ENCODE peak calls at places on chromosomes 13 and 19, in five cellular contexts. C is fibroblast of lung, E is right atrium auricular region, S is H9, R is neural crest cell. J is an unnamed sample.
A peak's percentile ranks its signal among the peaks of the same experiment; 100 is the strongest.

GRCh38 chr13:63024458-63024857 is 1608.8 kb upstream of the PCDH20 start:
- DNase-seq in R (no peak), E (no peak), C (no peak), S (no peak), J (no peak)

GRCh38 chr19:17394891-17395415 is 957 bp upstream of the CCDC194 start:
- DNase-seq in S (peak; percentile 86), C (peak; percentile 52), R (peak; percentile 51), E (no peak), J (peak; percentile 93)

GRCh38 chr13:31274345-31274870 is 74.6 kb downstream of the B3GLCT start:
- DNase-seq in E (no peak), S (no peak), C (peak; percentile 84), R (peak; percentile 22), J (no peak)

GRCh38 chr19:36128392-36128736 is 11.5 kb upstream of the CAPNS1 start:
- DNase-seq in E (no peak), C (no peak), R (no peak), S (peak; percentile 57), J (no peak)

GRCh38 chr13:70310720-70311119 is 202.5 kb upstream of the KLHL1 start:
- DNase-seq in R (peak; percentile 24), E (no peak), S (no peak), C (peak; percentile 13), J (no peak)

GRCh38 chr13:72145383-72145782 is 278.4 kb upstream of the DACH1 start:
- DNase-seq in S (no peak), R (no peak), C (peak; percentile 78), E (no peak), J (no peak)

GRCh38 chr19:54444737-54445136 is 4.3 kb upstream of the LENG8 start:
- DNase-seq in S (no peak), E (no peak), R (no peak), C (no peak), J (no peak)

GRCh38 chr19:1173845-1174809 is at the start of gene SBNO2:
- DNase-seq in R (peak; percentile 98), C (peak; percentile 75), S (peak; percentile 91), E (peak; percentile 93), J (peak; percentile 97)

GRCh38 chr19:51325161-51325979 is 13.9 kb downstream of the IGLON5 start:
- DNase-seq in S (no peak), R (no peak), E (no peak), C (no peak), J (no peak)

GRCh38 chr19:35811317-35812219 is 1.1 kb downstream of the PRODH2 start:
- DNase-seq in S (no peak), R (no peak), E (no peak), C (no peak), J (no peak)

GRCh38 chr13:50390503-50391248 is 375.4 kb downstream of the KCNRG start:
- DNase-seq in C (no peak), S (no peak), E (no peak), R (no peak), J (no peak)

GRCh38 chr13:106376411-106377112 is 158.9 kb downstream of the EFNB2 start:
- DNase-seq in S (no peak), E (no peak), C (peak; percentile 98), R (no peak), J (no peak)

GRCh38 chr19:17405250-17406038 is at the start of gene BST2:
- DNase-seq in R (no peak), S (peak; percentile 64), C (peak; percentile 57), E (no peak), J (no peak)

GRCh38 chr13:94249512-94249911 is 230.0 kb downstream of the DCT start:
- DNase-seq in R (no peak), E (no peak), C (peak; percentile 94), S (no peak), J (no peak)

GRCh38 chr19:984165-984967 is at the start of gene WDR18:
- DNase-seq in R (peak; percentile 89), C (peak; percentile 80), S (peak; percentile 89), E (peak; percentile 93), J (peak; percentile 99)

GRCh38 chr13:48236528-48237353 is 3.7 kb downstream of the ITM2B start:
- DNase-seq in C (no peak), S (no peak), E (no peak), R (no peak), J (no peak)

GRCh38 chr19:31560021-31560770 is 211.0 kb upstream of the TSHZ3 start:
- DNase-seq in C (peak; percentile 91), S (no peak), E (no peak), R (no peak), J (no peak)

GRCh38 chr19:28523619-28524018 is 689.3 kb downstream of the UQCRFS1 start:
- DNase-seq in S (no peak), E (no peak), C (no peak), R (no peak), J (no peak)

GRCh38 chr19:54464624-54465266 is 1.2 kb upstream of the LENG9 start:
- DNase-seq in C (peak; percentile 87), S (peak; percentile 95), R (peak; percentile 85), E (peak; percentile 94), J (peak; percentile 81)

GRCh38 chr13:77660841-77661250 is 36.6 kb upstream of the SLAIN1 start:
- DNase-seq in E (no peak), R (no peak), C (no peak), S (no peak), J (no peak)

GRCh38 chr13:42328672-42329071 is 56.7 kb downstream of the AKAP11 start:
- DNase-seq in R (no peak), E (no peak), C (no peak), S (no peak), J (no peak)

GRCh38 chr13:99162543-99162942 is 38.1 kb upstream of the UBAC2 start:
- DNase-seq in S (no peak), R (no peak), E (no peak), C (no peak), J (no peak)

GRCh38 chr19:1219786-1220451 is 14.3 kb downstream of the STK11 start:
- DNase-seq in S (no peak), E (no peak), R (no peak), C (no peak), J (no peak)

GRCh38 chr19:13579388-13580060 is 73.2 kb upstream of the CACNA1A start:
- DNase-seq in R (no peak), S (no peak), C (peak; percentile 63), E (no peak), J (no peak)
- TF ChIP-seq CTCF in R (no peak), S (peak; percentile 57), C (no peak), E (no peak), J (no peak)

GRCh38 chr19:45152504-45153338 is 8.1 kb downstream of the NKPD1 start:
- DNase-seq in E (peak; percentile 61), R (no peak), S (peak; percentile 82), C (peak; percentile 54), J (no peak)

GRCh38 chr19:45153339-45154063 is 7.3 kb downstream of the NKPD1 start:
- DNase-seq in C (peak; percentile 51), R (peak; percentile 77), E (no peak), S (peak; percentile 72), J (no peak)

GRCh38 chr19:45156231-45156630 is 4.6 kb downstream of the NKPD1 start:
- DNase-seq in E (no peak), R (no peak), S (peak; percentile 71), C (no peak), J (no peak)

GRCh38 chr19:45151821-45152503 is 8.8 kb downstream of the NKPD1 start:
- DNase-seq in E (no peak), S (peak; percentile 58), R (no peak), C (no peak), J (no peak)

DNA sequence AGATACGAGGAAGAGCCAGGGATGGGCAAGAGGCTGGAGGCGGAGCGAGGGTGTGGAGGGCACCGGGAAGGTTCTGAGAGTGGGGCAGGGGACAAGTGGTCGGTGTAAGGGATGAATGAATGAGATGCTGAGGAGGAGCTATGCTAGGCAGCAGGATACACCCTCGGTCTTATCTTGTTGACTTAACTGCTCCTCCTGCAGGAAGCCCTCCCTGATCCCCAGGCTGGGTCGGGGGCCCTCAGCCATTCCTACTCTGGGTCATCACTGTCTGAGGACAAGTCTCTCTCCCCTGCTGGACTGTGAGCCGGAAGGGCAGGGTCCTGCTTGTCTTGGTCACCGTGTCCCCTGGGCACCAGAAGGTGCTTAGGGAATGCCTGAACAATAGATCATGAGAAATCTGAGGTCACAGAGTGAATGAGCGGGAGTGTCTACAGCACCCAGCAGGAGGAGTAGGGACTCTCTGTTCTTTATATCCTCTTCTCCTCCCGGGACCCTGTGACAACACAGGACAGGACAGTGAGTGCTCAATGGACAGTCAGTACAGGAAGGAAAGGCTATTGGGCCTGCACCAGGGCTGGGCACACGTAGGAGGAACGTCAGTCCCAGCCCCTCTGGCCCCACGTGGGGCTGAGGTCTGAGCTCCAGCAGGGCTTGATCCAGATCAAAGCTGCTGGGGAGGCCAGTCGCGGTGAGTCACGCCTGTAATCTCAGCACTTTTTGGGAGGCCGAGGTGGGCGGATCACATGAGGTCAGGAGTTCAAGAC is 6.5 kb downstream of the NKPD1 start:
- DNase-seq in C (peak; percentile 84), E (peak; percentile 67), R (no peak), S (no peak), J (no peak)
- TF ChIP-seq CTCF in C (no peak), E (no peak), R (no peak), S (peak; percentile 11), J (no peak)

GRCh38 chr19:12052571-12053169 is at the start of gene ZNF878:
- DNase-seq in R (peak; percentile 92), S (peak; percentile 98), C (peak; percentile 86), E (peak; percentile 91), J (peak; percentile 80)
- TF ChIP-seq CTCF in R (peak; percentile 37), S (peak; percentile 45), C (peak; percentile 15), E (peak; percentile 30), J (no peak)

GRCh38 chr19:18800636-18801035 is 9.5 kb upstream of the COMP start:
- DNase-seq in S (no peak), C (no peak), R (no peak), E (no peak), J (no peak)

GRCh38 chr19:18800079-18800478 is 9.0 kb upstream of the COMP start:
- DNase-seq in E (no peak), S (no peak), C (no peak), R (no peak), J (no peak)

GRCh38 chr19:18799389-18799970 is 8.4 kb upstream of the COMP start:
- DNase-seq in R (no peak), S (no peak), E (no peak), C (no peak), J (no peak)

GRCh38 chr19:18796239-18796638 is 5.1 kb upstream of the COMP start:
- DNase-seq in C (no peak), E (no peak), S (no peak), R (no peak), J (no peak)

DNA sequence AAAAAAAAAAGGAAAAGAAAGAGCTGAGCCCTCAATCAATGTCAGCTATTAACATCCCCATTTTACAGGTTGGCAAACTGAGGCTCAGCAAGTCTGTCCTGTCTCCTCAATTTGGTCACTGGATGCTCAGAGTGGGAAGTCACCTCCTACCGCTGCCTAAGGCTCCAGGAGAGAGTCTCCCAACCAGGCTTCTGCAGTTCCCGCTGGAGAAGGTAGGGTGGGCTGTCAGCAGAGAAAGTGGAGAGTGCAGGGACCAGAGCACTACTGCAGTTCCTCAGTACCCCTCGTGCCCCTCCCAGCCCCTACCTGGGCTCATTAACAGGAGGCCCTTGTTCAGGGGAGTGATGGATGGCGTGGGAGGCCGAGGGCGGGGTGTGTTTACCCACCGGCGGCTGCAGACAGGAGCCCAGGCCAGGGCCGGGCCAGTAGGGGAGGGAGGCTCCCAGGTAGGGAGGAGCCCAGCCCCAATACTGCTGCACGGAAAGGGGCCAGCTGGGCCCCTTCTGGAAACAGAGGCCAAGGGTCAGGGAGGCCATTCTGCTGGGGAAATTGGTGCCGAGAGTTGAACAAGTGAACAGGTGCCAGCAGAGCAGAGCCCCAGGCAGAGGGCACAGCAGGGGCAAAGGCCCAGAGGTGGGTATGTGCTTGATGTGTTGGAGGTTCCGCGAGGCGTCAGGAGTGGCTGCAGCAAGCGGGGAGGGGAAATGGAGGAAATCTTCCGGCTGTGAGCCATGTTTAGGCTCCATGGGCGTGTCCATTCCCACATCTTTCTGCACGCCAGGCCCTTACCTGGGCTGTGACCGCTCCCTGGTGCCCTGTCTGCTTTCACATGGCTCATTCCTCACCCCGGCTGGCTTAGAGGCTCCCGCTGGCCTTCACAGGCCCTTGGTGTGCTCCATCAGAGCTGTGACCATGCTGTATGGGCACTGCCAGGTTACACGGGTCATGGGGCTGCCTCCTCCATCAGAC is 7.6 kb upstream of the COMP start:
- DNase-seq in S (peak; percentile 54), R (no peak), C (no peak), E (no peak), J (no peak)
- TF ChIP-seq CTCF in S (peak; percentile 55), R (peak; percentile 30), C (no peak), E (no peak), J (no peak)

J was measured in D721Med.